ENCODE peak calls at places on chromosomes 11 and 22, in five cellular contexts. E, M, O, G and Y are unnamed samples.

GRCh38 chr11:34620820-34621792 is at the start of gene EHF:
- DNase-seq in E (no peak), M (no peak), O (no peak), G (no peak), Y (no peak)

GRCh38 chr11:100753144-100753543 is 66.1 kb downstream of the ARHGAP42 start:
- DNase-seq in E (no peak), M (no peak), O (no peak), G (no peak), Y (no peak)

GRCh38 chr22:21823740-21824438 is 43.6 kb downstream of the MAPK1 start:
- DNase-seq in E (no peak), M (no peak), O (no peak), G (no peak), Y (no peak)

GRCh38 chr11:71979582-71979981 is 19.1 kb upstream of the IL18BP start:
- DNase-seq in E (no peak), M (no peak), O (no peak), G (no peak), Y (no peak)

GRCh38 chr11:104120493-104121200 is 43.3 kb downstream of the PDGFD start:
- DNase-seq in E (no peak), M (no peak), O (no peak), G (no peak), Y (no peak)

GRCh38 chr22:23233746-23234408 is 53.6 kb downstream of the BCR start:
- DNase-seq in E (no peak), M (no peak), O (no peak), G (no peak), Y (no peak)

GRCh38 chr22:21761086-21761485 is 25.5 kb upstream of the YPEL1 start:
- DNase-seq in E (no peak), M (no peak), O (no peak), G (no peak), Y (no peak)

GRCh38 chr11:16606784-16607674 is 131.4 kb upstream of the C11orf58 start:
- DNase-seq in E (peak; percentile 42), M (no peak), O (peak; percentile 53), G (peak; percentile 49), Y (peak; percentile 75)

GRCh38 chr11:64791781-64792291 is 11.2 kb downstream of the MAP4K2 start:
- DNase-seq in E (no peak), M (no peak), O (no peak), G (peak; percentile 21), Y (no peak)

GRCh38 chr11:14119357-14119756 is 156.8 kb downstream of the SPON1 start:
- DNase-seq in E (no peak), M (no peak), O (no peak), G (peak; percentile 33), Y (no peak)

GRCh38 chr11:10566257-10566956 is 2.1 kb downstream of the LYVE1 start:
- DNase-seq in E (no peak), M (no peak), O (no peak), G (no peak), Y (no peak)

GRCh38 chr11:57203359-57203758 is 21.6 kb downstream of the LRRC55 start:
- DNase-seq in E (peak; percentile 43), M (no peak), O (no peak), G (no peak), Y (peak; percentile 90)

GRCh38 chr11:71286701-71287643 is 34.6 kb upstream of the SHANK2 start:
- DNase-seq in E (no peak), M (no peak), O (no peak), G (peak; percentile 51), Y (no peak)

GRCh38 chr11:898160-898517 is 12.5 kb downstream of the CHID1 start:
- DNase-seq in E (no peak), M (no peak), O (no peak), G (no peak), Y (no peak)

GRCh38 chr11:8739309-8739793 is 56.8 kb downstream of the RPL27A start:
- DNase-seq in E (no peak), M (no peak), O (no peak), G (no peak), Y (no peak)

GRCh38 chr11:81420668-81421550 is 1312.8 kb downstream of the FAM181B start:
- DNase-seq in E (no peak), M (no peak), O (peak; percentile 15), G (no peak), Y (no peak)

GRCh38 chr11:115333951-115334350 is 170.3 kb downstream of the CADM1 start:
- DNase-seq in E (no peak), M (no peak), O (no peak), G (no peak), Y (no peak)

GRCh38 chr22:27397948-27398330 is 403.6 kb downstream of the MN1 start:
- DNase-seq in E (no peak), M (no peak), O (no peak), G (no peak), Y (peak; percentile 53)

GRCh38 chr22:24435861-24436351 is 8.5 kb downstream of the ADORA2A start:
- DNase-seq in E (no peak), M (no peak), O (no peak), G (no peak), Y (no peak)

GRCh38 chr11:64759131-64759721 is 548 bp downstream of the PYGM start:
- DNase-seq in E (peak; percentile 28), M (no peak), O (no peak), G (peak; percentile 29), Y (no peak)

GRCh38 chr22:41636467-41636866 is 15.4 kb downstream of the XRCC6 start:
- DNase-seq in E (peak; percentile 66), M (no peak), O (no peak), G (no peak), Y (peak; percentile 38)

GRCh38 chr22:29109853-29110252 is 37.0 kb downstream of the KREMEN1 start:
- DNase-seq in E (no peak), M (no peak), O (no peak), G (no peak), Y (no peak)

GRCh38 chr11:134763030-134763388 is 351.0 kb upstream of the B3GAT1 start:
- DNase-seq in E (no peak), M (no peak), O (no peak), G (no peak), Y (no peak)

GRCh38 chr11:60130496-60130895 is 42.0 kb downstream of the MS4A2 start:
- DNase-seq in E (peak; percentile 29), M (no peak), O (peak; percentile 39), G (no peak), Y (no peak)

GRCh38 chr11:117010808-117011540 is 87.3 kb downstream of the SIK3 start:
- DNase-seq in E (no peak), M (no peak), O (no peak), G (no peak), Y (no peak)

GRCh38 chr11:73931951-73932350 is 18.9 kb upstream of the DNAJB13 start:
- DNase-seq in E (no peak), M (no peak), O (no peak), G (no peak), Y (no peak)

GRCh38 chr11:72773291-72773690 is 20.6 kb downstream of the STARD10 start:
- DNase-seq in E (peak; percentile 63), M (no peak), O (no peak), G (no peak), Y (peak; percentile 48)

GRCh38 chr11:93766504-93766903 is 17.6 kb upstream of the MED17 start:
- DNase-seq in E (no peak), M (no peak), O (no peak), G (no peak), Y (no peak)

GRCh38 chr22:40603088-40603605 is 33.4 kb downstream of the MRTFA start:
- DNase-seq in E (no peak), M (no peak), O (no peak), G (no peak), Y (no peak)

GRCh38 chr22:22556578-22556977 is 2.5 kb downstream of the PRAME start:
- DNase-seq in E (no peak), M (no peak), O (no peak), G (no peak), Y (no peak)

GRCh38 chr11:71927813-71928738 is at the start of gene XNDC1N:
- DNase-seq in E (peak; percentile 76), M (peak; percentile 66), O (peak; percentile 91), G (peak; percentile 81), Y (peak; percentile 38)

GRCh38 chr11:69890476-69890875 is 71.3 kb upstream of the FGF3 start:
- DNase-seq in E (no peak), M (no peak), O (no peak), G (no peak), Y (no peak)

GRCh38 chr11:70761094-70761905 is 363.0 kb downstream of the CTTN start:
- DNase-seq in E (no peak), M (no peak), O (no peak), G (no peak), Y (no peak)

GRCh38 chr11:65418431-65418680 is 4.2 kb upstream of the NEAT1 start:
- DNase-seq in E (no peak), M (no peak), O (no peak), G (no peak), Y (no peak)

GRCh38 chr11:61688368-61689163 is 8.4 kb downstream of the DAGLA start:
- DNase-seq in E (no peak), M (no peak), O (no peak), G (peak; percentile 80), Y (peak; percentile 69)

GRCh38 chr11:21545701-21546100 is 647.2 kb upstream of the ANO5 start:
- DNase-seq in E (no peak), M (no peak), O (no peak), G (no peak), Y (no peak)

GRCh38 chr11:106697058-106697457 is 321.2 kb downstream of the GUCY1A2 start:
- DNase-seq in E (no peak), M (no peak), O (no peak), G (no peak), Y (no peak)

DNA sequence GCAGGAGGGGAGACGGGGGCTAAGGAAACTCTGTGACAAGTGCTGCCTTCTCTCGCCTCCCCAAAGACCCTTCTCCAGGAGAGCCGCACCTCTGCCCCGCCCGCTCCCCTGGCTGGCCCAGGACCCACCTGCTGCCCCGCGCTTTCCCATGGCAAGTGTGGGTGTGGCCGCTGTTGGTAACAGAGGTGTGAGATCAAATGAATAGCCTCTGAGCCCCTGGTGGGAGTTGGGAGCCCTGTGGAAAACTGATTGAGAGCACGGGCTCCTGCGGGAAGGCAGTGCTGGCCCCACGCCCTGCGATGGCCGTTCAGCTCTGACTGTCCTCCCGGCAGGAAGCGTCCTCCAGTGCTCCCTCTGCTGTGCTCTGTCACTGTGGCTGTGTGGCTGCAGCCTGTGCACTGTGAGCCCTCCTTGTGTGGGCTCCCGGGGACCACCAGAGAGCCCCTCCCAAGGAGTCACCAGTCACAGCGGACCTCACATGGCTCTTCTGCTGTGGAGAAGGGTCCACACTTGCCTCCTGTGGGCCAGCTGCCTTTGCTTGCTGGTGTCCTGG is 1275.9 kb downstream of the BRD1 start:
- DNase-seq in E (no peak), M (no peak), O (no peak), G (no peak), Y (no peak)
- H3K9me3 ChIP-seq in E (no peaks in the 10 kb centered on the region), M (no peaks in the 10 kb centered on the region), O (no peaks in the 10 kb centered on the region), G (no peaks in the 10 kb centered on the region), Y (no peaks in the 10 kb centered on the region)

GRCh38 chr11:2867142-2867541 is 18.4 kb downstream of the CDKN1C start:
- DNase-seq in E (no peak), M (no peak), O (no peak), G (no peak), Y (no peak)
- H3K27me3 ChIP-seq in E (peaks cover 15% of the 10 kb centered on the region), M (peaks cover 9% of the 10 kb centered on the region), O (peaks cover 33% of the 10 kb centered on the region), G (peaks cover 28% of the 10 kb centered on the region), Y (peaks cover 5% of the 10 kb centered on the region)

GRCh38 chr11:122198291-122198983 is 82.4 kb upstream of the BLID start:
- DNase-seq in E (no peak), M (no peak), O (no peak), G (no peak), Y (no peak)
- H3K4me1 ChIP-seq in E (no peaks in the 10 kb centered on the region), M (no peaks in the 10 kb centered on the region), O (no peaks in the 10 kb centered on the region), G (no peaks in the 10 kb centered on the region), Y (peaks cover 23% of the 10 kb centered on the region)

GRCh38 chr22:36235585-36235984 is 3.7 kb downstream of the APOL2 start:
- DNase-seq in E (no peak), M (no peak), O (no peak), G (no peak), Y (no peak)
- H3K9me3 ChIP-seq in E (no peaks in the 10 kb centered on the region), M (no peaks in the 10 kb centered on the region), O (peaks cover 9% of the 10 kb centered on the region), G (no peaks in the 10 kb centered on the region), Y (no peaks in the 10 kb centered on the region)

GRCh38 chr11:2593393-2593950 is 106.3 kb downstream of the KCNQ1OT1 start:
- DNase-seq in E (no peak), M (no peak), O (no peak), G (peak; percentile 25), Y (no peak)
- H3K27me3 ChIP-seq in E (no peaks in the 10 kb centered on the region), M (no peaks in the 10 kb centered on the region), O (no peaks in the 10 kb centered on the region), G (no peaks in the 10 kb centered on the region), Y (no peaks in the 10 kb centered on the region)